ENCODE peak calls at places on chromosomes 16 and 17, in ten cellular contexts. One of them, this sample, is unnamed.

GRCh38 chr17:48441231-48441711 is 11.3 kb upstream of the SKAP1 start:
- DNase-seq in CD8-positive, alpha-beta memory T cell: peak
- DNase-seq in body of pancreas: no peak
- DNase-seq in cardiac muscle cell: no peak
- DNase-seq in spleen: no peak
- DNase-seq in AG04450: no peak
- DNase-seq in dorsolateral prefrontal cortex: no peak
- DNase-seq in adipocyte: no peak
- DNase-seq in coronary artery: no peak
- DNase-seq in Peyer's patch: no peak
- DNase-seq in this sample: no peak

GRCh38 chr17:64418506-64419339 is 28.1 kb upstream of the PECAM1 start:
- DNase-seq in spleen: no peak
- DNase-seq in Peyer's patch: no peak
- DNase-seq in AG04450: peak
- DNase-seq in coronary artery: no peak
- DNase-seq in dorsolateral prefrontal cortex: no peak
- DNase-seq in CD8-positive, alpha-beta memory T cell: no peak
- DNase-seq in adipocyte: peak
- DNase-seq in body of pancreas: no peak
- DNase-seq in cardiac muscle cell: peak
- DNase-seq in this sample: peak

GRCh38 chr16:48194828-48195566 is 39.2 kb upstream of the ABCC12 start:
- DNase-seq in CD8-positive, alpha-beta memory T cell: no peak
- DNase-seq in dorsolateral prefrontal cortex: no peak
- DNase-seq in cardiac muscle cell: no peak
- DNase-seq in AG04450: peak
- DNase-seq in Peyer's patch: no peak
- DNase-seq in spleen: no peak
- DNase-seq in body of pancreas: peak
- DNase-seq in adipocyte: peak
- DNase-seq in coronary artery: no peak
- DNase-seq in this sample: peak

GRCh38 chr16:81625544-81626152 is 153.4 kb upstream of the PLCG2 start:
- DNase-seq in coronary artery: no peak
- DNase-seq in body of pancreas: peak
- DNase-seq in adipocyte: no peak
- DNase-seq in AG04450: no peak
- DNase-seq in Peyer's patch: no peak
- DNase-seq in cardiac muscle cell: no peak
- DNase-seq in dorsolateral prefrontal cortex: peak
- DNase-seq in spleen: no peak
- DNase-seq in CD8-positive, alpha-beta memory T cell: no peak
- DNase-seq in this sample: no peak

GRCh38 chr16:53515259-53515658 is 12.2 kb upstream of the AKTIP start:
- DNase-seq in body of pancreas: no peak
- DNase-seq in spleen: no peak
- DNase-seq in CD8-positive, alpha-beta memory T cell: no peak
- DNase-seq in adipocyte: no peak
- DNase-seq in cardiac muscle cell: no peak
- DNase-seq in Peyer's patch: no peak
- DNase-seq in dorsolateral prefrontal cortex: no peak
- DNase-seq in AG04450: no peak
- DNase-seq in coronary artery: no peak
- DNase-seq in this sample: no peak

GRCh38 chr17:42200702-42201101 is 6.4 kb upstream of the GHDC start:
- DNase-seq in coronary artery: no peak
- DNase-seq in Peyer's patch: no peak
- DNase-seq in cardiac muscle cell: no peak
- DNase-seq in spleen: no peak
- DNase-seq in AG04450: no peak
- DNase-seq in dorsolateral prefrontal cortex: peak
- DNase-seq in CD8-positive, alpha-beta memory T cell: no peak
- DNase-seq in adipocyte: no peak
- DNase-seq in body of pancreas: peak
- DNase-seq in this sample: no peak

GRCh38 chr16:81889896-81890634 is 111.0 kb downstream of the PLCG2 start:
- DNase-seq in dorsolateral prefrontal cortex: no peak
- DNase-seq in CD8-positive, alpha-beta memory T cell: peak
- DNase-seq in body of pancreas: peak
- DNase-seq in cardiac muscle cell: peak
- DNase-seq in spleen: no peak
- DNase-seq in adipocyte: peak
- DNase-seq in coronary artery: no peak
- DNase-seq in Peyer's patch: peak
- DNase-seq in AG04450: peak
- DNase-seq in this sample: peak

GRCh38 chr17:33014751-33015150 is 23.1 kb downstream of the SPACA3 start:
- DNase-seq in CD8-positive, alpha-beta memory T cell: no peak
- DNase-seq in spleen: no peak
- DNase-seq in dorsolateral prefrontal cortex: no peak
- DNase-seq in adipocyte: no peak
- DNase-seq in coronary artery: peak
- DNase-seq in cardiac muscle cell: no peak
- DNase-seq in body of pancreas: peak
- DNase-seq in AG04450: no peak
- DNase-seq in Peyer's patch: no peak
- DNase-seq in this sample: no peak

GRCh38 chr17:36731091-36731490 is 129.7 kb downstream of the MRM1 start:
- DNase-seq in spleen: no peak
- DNase-seq in cardiac muscle cell: no peak
- DNase-seq in body of pancreas: no peak
- DNase-seq in Peyer's patch: no peak
- DNase-seq in CD8-positive, alpha-beta memory T cell: no peak
- DNase-seq in adipocyte: no peak
- DNase-seq in AG04450: no peak
- DNase-seq in coronary artery: no peak
- DNase-seq in dorsolateral prefrontal cortex: no peak
- DNase-seq in this sample: no peak

GRCh38 chr17:36730095-36730808 is 128.9 kb downstream of the MRM1 start:
- DNase-seq in cardiac muscle cell: no peak
- DNase-seq in body of pancreas: no peak
- DNase-seq in adipocyte: no peak
- DNase-seq in coronary artery: no peak
- DNase-seq in Peyer's patch: no peak
- DNase-seq in AG04450: no peak
- DNase-seq in dorsolateral prefrontal cortex: no peak
- DNase-seq in CD8-positive, alpha-beta memory T cell: no peak
- DNase-seq in spleen: peak
- DNase-seq in this sample: no peak

GRCh38 chr17:36726199-36726598 is 124.8 kb downstream of the MRM1 start:
- DNase-seq in Peyer's patch: no peak
- DNase-seq in cardiac muscle cell: no peak
- DNase-seq in adipocyte: no peak
- DNase-seq in dorsolateral prefrontal cortex: no peak
- DNase-seq in AG04450: no peak
- DNase-seq in CD8-positive, alpha-beta memory T cell: no peak
- DNase-seq in coronary artery: no peak
- DNase-seq in spleen: no peak
- DNase-seq in body of pancreas: no peak
- DNase-seq in this sample: no peak

GRCh38 chr17:36727577-36727976 is 126.2 kb downstream of the MRM1 start:
- DNase-seq in Peyer's patch: no peak
- DNase-seq in AG04450: no peak
- DNase-seq in coronary artery: no peak
- DNase-seq in cardiac muscle cell: no peak
- DNase-seq in dorsolateral prefrontal cortex: no peak
- DNase-seq in CD8-positive, alpha-beta memory T cell: no peak
- DNase-seq in body of pancreas: no peak
- DNase-seq in spleen: no peak
- DNase-seq in adipocyte: no peak
- DNase-seq in this sample: no peak

DNA sequence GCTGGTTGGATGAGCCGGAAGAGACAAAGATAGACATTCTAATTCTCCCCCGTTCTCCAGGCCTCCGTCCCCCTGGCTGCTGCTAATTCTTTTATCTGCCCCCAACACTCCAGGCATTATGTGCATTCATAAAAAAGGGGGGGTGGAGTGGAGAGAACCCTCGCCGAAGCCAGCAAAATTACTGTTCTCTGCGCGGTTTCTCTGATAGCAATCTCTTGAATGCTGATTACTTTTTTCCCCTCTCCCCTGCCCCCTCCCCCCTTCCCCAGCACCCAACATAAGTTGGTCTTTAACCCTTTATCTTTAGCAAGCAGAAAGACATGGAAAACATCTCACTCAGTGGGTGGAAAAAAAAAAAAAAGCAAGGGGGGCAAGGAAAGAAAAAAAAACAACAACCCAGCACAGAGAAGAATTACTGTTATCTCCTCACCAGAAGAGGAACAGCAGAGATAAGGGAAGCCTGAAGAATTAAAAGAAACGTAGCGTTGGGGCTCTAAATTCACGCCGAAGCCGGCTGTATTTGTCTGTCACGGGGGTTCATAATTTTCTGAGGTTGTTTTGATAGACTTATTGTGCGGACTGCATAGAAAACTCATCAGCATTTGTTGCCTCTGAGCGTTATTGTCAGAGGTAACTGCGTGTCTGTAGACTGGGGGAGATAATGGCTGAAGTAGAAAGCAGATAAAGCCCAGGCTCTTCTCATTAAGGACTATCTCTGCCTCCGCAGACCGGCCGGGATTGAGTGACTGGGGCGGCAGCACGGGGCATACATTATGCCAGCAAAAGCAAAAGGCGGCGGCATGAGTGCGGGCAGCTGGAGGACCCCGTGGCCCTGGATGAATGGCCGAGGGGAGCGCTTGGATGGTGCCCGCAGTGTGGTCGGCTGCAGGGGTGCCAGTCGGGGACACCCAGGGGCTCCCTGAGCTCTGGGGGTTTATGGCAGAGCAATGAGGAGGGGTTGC is 126.9 kb downstream of the MRM1 start:
- DNase-seq in AG04450: no peak
- DNase-seq in cardiac muscle cell: no peak
- DNase-seq in Peyer's patch: no peak
- DNase-seq in spleen: no peak
- DNase-seq in CD8-positive, alpha-beta memory T cell: no peak
- DNase-seq in dorsolateral prefrontal cortex: no peak
- DNase-seq in body of pancreas: no peak
- DNase-seq in coronary artery: no peak
- DNase-seq in adipocyte: no peak
- DNase-seq in this sample: no peak
- H3K4me3 ChIP-seq in AG04450: no peak
- H3K4me3 ChIP-seq in cardiac muscle cell: peak
- H3K4me3 ChIP-seq in Peyer's patch: no peak
- H3K4me3 ChIP-seq in spleen: no peak
- H3K4me3 ChIP-seq in CD8-positive, alpha-beta memory T cell: no peak
- H3K4me3 ChIP-seq in dorsolateral prefrontal cortex: no peak
- H3K4me3 ChIP-seq in body of pancreas: no peak
- H3K4me3 ChIP-seq in coronary artery: no peak
- H3K4me3 ChIP-seq in adipocyte: no peak
- H3K4me3 ChIP-seq in this sample: no peak

GRCh38 chr17:75486151-75486550 is 29.2 kb downstream of the CASKIN2 start:
- DNase-seq in body of pancreas: peak
- DNase-seq in CD8-positive, alpha-beta memory T cell: no peak
- DNase-seq in adipocyte: no peak
- DNase-seq in AG04450: no peak
- DNase-seq in cardiac muscle cell: no peak
- DNase-seq in dorsolateral prefrontal cortex: no peak
- DNase-seq in coronary artery: peak
- DNase-seq in Peyer's patch: no peak
- DNase-seq in spleen: no peak
- DNase-seq in this sample: no peak

GRCh38 chr17:75485688-75486087 is 29.3 kb downstream of the TMEM94 start:
- DNase-seq in Peyer's patch: no peak
- DNase-seq in spleen: peak
- DNase-seq in cardiac muscle cell: no peak
- DNase-seq in CD8-positive, alpha-beta memory T cell: no peak
- DNase-seq in coronary artery: peak
- DNase-seq in adipocyte: no peak
- DNase-seq in body of pancreas: peak
- DNase-seq in AG04450: no peak
- DNase-seq in dorsolateral prefrontal cortex: no peak
- DNase-seq in this sample: no peak

GRCh38 chr17:75488693-75489510 is 26.4 kb downstream of the CASKIN2 start:
- DNase-seq in body of pancreas: no peak
- DNase-seq in adipocyte: no peak
- DNase-seq in Peyer's patch: no peak
- DNase-seq in cardiac muscle cell: no peak
- DNase-seq in coronary artery: peak
- DNase-seq in AG04450: no peak
- DNase-seq in CD8-positive, alpha-beta memory T cell: no peak
- DNase-seq in dorsolateral prefrontal cortex: no peak
- DNase-seq in spleen: peak
- DNase-seq in this sample: no peak

GRCh38 chr17:75486951-75487350 is 28.4 kb downstream of the CASKIN2 start:
- DNase-seq in AG04450: no peak
- DNase-seq in body of pancreas: no peak
- DNase-seq in CD8-positive, alpha-beta memory T cell: no peak
- DNase-seq in dorsolateral prefrontal cortex: no peak
- DNase-seq in coronary artery: no peak
- DNase-seq in spleen: no peak
- DNase-seq in adipocyte: no peak
- DNase-seq in Peyer's patch: no peak
- DNase-seq in cardiac muscle cell: no peak
- DNase-seq in this sample: no peak

GRCh38 chr17:75487351-75488070 is 27.8 kb downstream of the CASKIN2 start:
- DNase-seq in Peyer's patch: peak
- DNase-seq in adipocyte: no peak
- DNase-seq in CD8-positive, alpha-beta memory T cell: peak
- DNase-seq in coronary artery: peak
- DNase-seq in body of pancreas: peak
- DNase-seq in dorsolateral prefrontal cortex: no peak
- DNase-seq in AG04450: no peak
- DNase-seq in cardiac muscle cell: no peak
- DNase-seq in spleen: peak
- DNase-seq in this sample: no peak
- H3K4me3 ChIP-seq in Peyer's patch: no peak
- H3K4me3 ChIP-seq in adipocyte: no peak
- H3K4me3 ChIP-seq in CD8-positive, alpha-beta memory T cell: peak
- H3K4me3 ChIP-seq in coronary artery: no peak
- H3K4me3 ChIP-seq in body of pancreas: no peak
- H3K4me3 ChIP-seq in dorsolateral prefrontal cortex: no peak
- H3K4me3 ChIP-seq in AG04450: no peak
- H3K4me3 ChIP-seq in cardiac muscle cell: no peak
- H3K4me3 ChIP-seq in spleen: no peak
- H3K4me3 ChIP-seq in this sample: no peak

GRCh38 chr17:40361925-40362695 is 2.4 kb downstream of the GJD3 start:
- DNase-seq in CD8-positive, alpha-beta memory T cell: no peak
- DNase-seq in Peyer's patch: no peak
- DNase-seq in spleen: no peak
- DNase-seq in body of pancreas: no peak
- DNase-seq in AG04450: no peak
- DNase-seq in cardiac muscle cell: no peak
- DNase-seq in dorsolateral prefrontal cortex: no peak
- DNase-seq in coronary artery: no peak
- DNase-seq in adipocyte: no peak
- DNase-seq in this sample: no peak
- H3K4me3 ChIP-seq in CD8-positive, alpha-beta memory T cell: no peak
- H3K4me3 ChIP-seq in Peyer's patch: peak
- H3K4me3 ChIP-seq in spleen: peak
- H3K4me3 ChIP-seq in body of pancreas: no peak
- H3K4me3 ChIP-seq in AG04450: peak
- H3K4me3 ChIP-seq in cardiac muscle cell: peak
- H3K4me3 ChIP-seq in dorsolateral prefrontal cortex: no peak
- H3K4me3 ChIP-seq in coronary artery: peak
- H3K4me3 ChIP-seq in adipocyte: peak
- H3K4me3 ChIP-seq in this sample: peak

GRCh38 chr16:27498426-27498825 is 51.3 kb downstream of the GTF3C1 start:
- DNase-seq in CD8-positive, alpha-beta memory T cell: no peak
- DNase-seq in cardiac muscle cell: no peak
- DNase-seq in coronary artery: no peak
- DNase-seq in body of pancreas: no peak
- DNase-seq in spleen: no peak
- DNase-seq in dorsolateral prefrontal cortex: no peak
- DNase-seq in Peyer's patch: no peak
- DNase-seq in AG04450: no peak
- DNase-seq in adipocyte: no peak
- DNase-seq in this sample: no peak

GRCh38 chr16:27500801-27501200 is 48.9 kb downstream of the GTF3C1 start:
- DNase-seq in adipocyte: no peak
- DNase-seq in dorsolateral prefrontal cortex: no peak
- DNase-seq in spleen: no peak
- DNase-seq in body of pancreas: no peak
- DNase-seq in coronary artery: no peak
- DNase-seq in CD8-positive, alpha-beta memory T cell: no peak
- DNase-seq in cardiac muscle cell: no peak
- DNase-seq in Peyer's patch: no peak
- DNase-seq in AG04450: no peak
- DNase-seq in this sample: no peak

GRCh38 chr16:27498020-27498419 is 51.7 kb downstream of the GTF3C1 start:
- DNase-seq in cardiac muscle cell: no peak
- DNase-seq in CD8-positive, alpha-beta memory T cell: no peak
- DNase-seq in dorsolateral prefrontal cortex: no peak
- DNase-seq in coronary artery: no peak
- DNase-seq in body of pancreas: no peak
- DNase-seq in Peyer's patch: no peak
- DNase-seq in spleen: no peak
- DNase-seq in adipocyte: peak
- DNase-seq in AG04450: no peak
- DNase-seq in this sample: no peak

GRCh38 chr16:27499659-27500055 is 50.1 kb downstream of the GTF3C1 start:
- DNase-seq in spleen: no peak
- DNase-seq in coronary artery: no peak
- DNase-seq in cardiac muscle cell: no peak
- DNase-seq in dorsolateral prefrontal cortex: peak
- DNase-seq in body of pancreas: no peak
- DNase-seq in adipocyte: no peak
- DNase-seq in AG04450: no peak
- DNase-seq in CD8-positive, alpha-beta memory T cell: no peak
- DNase-seq in Peyer's patch: no peak
- DNase-seq in this sample: no peak

GRCh38 chr16:27498916-27499658 is 50.6 kb downstream of the GTF3C1 start:
- DNase-seq in body of pancreas: no peak
- DNase-seq in spleen: no peak
- DNase-seq in coronary artery: no peak
- DNase-seq in dorsolateral prefrontal cortex: no peak
- DNase-seq in adipocyte: no peak
- DNase-seq in AG04450: no peak
- DNase-seq in cardiac muscle cell: no peak
- DNase-seq in CD8-positive, alpha-beta memory T cell: no peak
- DNase-seq in Peyer's patch: no peak
- DNase-seq in this sample: no peak
- H3K4me3 ChIP-seq in body of pancreas: no peak
- H3K4me3 ChIP-seq in spleen: no peak
- H3K4me3 ChIP-seq in coronary artery: no peak
- H3K4me3 ChIP-seq in dorsolateral prefrontal cortex: no peak
- H3K4me3 ChIP-seq in adipocyte: no peak
- H3K4me3 ChIP-seq in AG04450: no peak
- H3K4me3 ChIP-seq in cardiac muscle cell: no peak
- H3K4me3 ChIP-seq in CD8-positive, alpha-beta memory T cell: no peak
- H3K4me3 ChIP-seq in Peyer's patch: no peak
- H3K4me3 ChIP-seq in this sample: no peak